ENCODE peak calls at places on chromosomes 6 and 20, in seven cellular contexts. M is astrocyte, E is astrocyte of the spinal cord, O is cardiac fibroblast, Y is ovary, R is GM12865, A is adrenal gland. X is an unnamed sample.

GRCh38 chr6:6885521-6886088 is 222.2 kb upstream of the RREB1 start:
- DNase-seq in R (no peak), A (peak), Y (no peak), O (no peak), E (no peak), M (no peak), X (no peak)

GRCh38 chr6:168024951-168025510 is 27.6 kb downstream of the KIF25 start:
- DNase-seq in O (no peak), R (no peak), E (no peak), Y (no peak), A (no peak), M (no peak), X (no peak)

GRCh38 chr20:62382306-62383198 is 4.4 kb upstream of the RPS21 start:
- DNase-seq in A (peak), R (peak), E (peak), M (peak), O (peak), Y (peak), X (peak)

GRCh38 chr6:129644567-129645015 is 65.4 kb downstream of the ARHGAP18 start:
- DNase-seq in A (no peak), O (peak), Y (no peak), E (peak), M (peak), R (no peak), X (no peak)

GRCh38 chr6:46014511-46015118 is 1.0 kb downstream of the CLIC5 start:
- DNase-seq in O (no peak), Y (no peak), E (peak), M (no peak), R (no peak), A (no peak), X (no peak)

GRCh38 chr20:51639206-51639832 is 96.8 kb upstream of the NFATC2 start:
- DNase-seq in O (peak), M (peak), E (peak), Y (peak), A (peak), R (peak), X (no peak)

GRCh38 chr6:91106083-91106482 is 519.2 kb upstream of the MAP3K7 start:
- DNase-seq in E (no peak), Y (no peak), O (no peak), M (no peak), A (no peak), R (no peak), X (no peak)

GRCh38 chr6:104218132-104218531 is 641.6 kb downstream of the HACE1 start:
- DNase-seq in R (no peak), E (peak), M (peak), O (peak), A (no peak), Y (no peak), X (no peak)

GRCh38 chr20:49928411-49929141 is 7.6 kb upstream of the RNF114 start:
- DNase-seq in A (peak), Y (peak), R (peak), E (peak), M (peak), O (peak), X (peak)

GRCh38 chr6:121849477-121849876 is 414.0 kb downstream of the GJA1 start:
- DNase-seq in O (peak), A (peak), M (peak), Y (peak), E (peak), R (peak), X (peak)

GRCh38 chr6:90105766-90106165 is 190.9 kb downstream of the BACH2 start:
- DNase-seq in A (no peak), M (no peak), R (no peak), O (peak), Y (no peak), E (no peak), X (no peak)

GRCh38 chr20:41149679-41150131 is 12.4 kb downstream of the PLCG1 start:
- DNase-seq in E (peak), O (no peak), Y (no peak), A (no peak), R (no peak), M (peak), X (no peak)

GRCh38 chr20:48827880-48828733 is at the start of gene PREX1:
- DNase-seq in O (peak), Y (peak), E (peak), M (peak), R (peak), A (peak), X (peak)

GRCh38 chr6:13203145-13203544 is 125.2 kb downstream of the TBC1D7 start:
- DNase-seq in R (no peak), O (no peak), Y (no peak), E (no peak), M (no peak), A (no peak), X (no peak)

GRCh38 chr6:155676346-155676745 is 220.7 kb upstream of the NOX3 start:
- DNase-seq in A (no peak), Y (no peak), M (no peak), O (no peak), E (no peak), R (no peak), X (no peak)

GRCh38 chr20:15235799-15236198 is 898.4 kb upstream of the FLRT3 start:
- DNase-seq in E (no peak), O (no peak), M (no peak), Y (no peak), R (no peak), A (no peak), X (no peak)

GRCh38 chr20:37901280-37901666 is 1.7 kb upstream of the VSTM2L start:
- DNase-seq in E (no peak), A (no peak), M (no peak), O (no peak), Y (no peak), R (no peak), X (no peak)

GRCh38 chr20:5788385-5788895 is 38.2 kb downstream of the SHLD1 start:
- DNase-seq in O (peak), Y (peak), A (peak), M (peak), R (peak), E (peak), X (peak)
- TF ChIP-seq CTCF in O (peak), Y (peak), A (peak), M (peak), R (peak), E (peak), X (peak)

GRCh38 chr6:63269470-63269869 is 50.3 kb downstream of the LGSN start:
- DNase-seq in R (peak), E (no peak), Y (no peak), O (no peak), M (no peak), A (no peak), X (peak)

GRCh38 chr6:63268574-63268973 is 51.2 kb downstream of the LGSN start:
- DNase-seq in A (no peak), Y (no peak), E (no peak), O (no peak), R (peak), M (no peak), X (no peak)

GRCh38 chr6:63267828-63268227 is 52.0 kb downstream of the LGSN start:
- DNase-seq in M (no peak), Y (no peak), O (no peak), E (no peak), R (no peak), A (no peak), X (no peak)

GRCh38 chr6:63275953-63276352 is 43.8 kb downstream of the LGSN start:
- DNase-seq in R (no peak), M (no peak), Y (no peak), O (no peak), E (no peak), A (no peak), X (no peak)

GRCh38 chr6:63272397-63272796 is 47.4 kb downstream of the LGSN start:
- DNase-seq in A (no peak), E (peak), R (peak), M (no peak), Y (no peak), O (peak), X (peak)
- TF ChIP-seq CTCF in A (peak), E (no peak), R (peak), M (no peak), Y (no peak), O (peak), X (peak)

DNA sequence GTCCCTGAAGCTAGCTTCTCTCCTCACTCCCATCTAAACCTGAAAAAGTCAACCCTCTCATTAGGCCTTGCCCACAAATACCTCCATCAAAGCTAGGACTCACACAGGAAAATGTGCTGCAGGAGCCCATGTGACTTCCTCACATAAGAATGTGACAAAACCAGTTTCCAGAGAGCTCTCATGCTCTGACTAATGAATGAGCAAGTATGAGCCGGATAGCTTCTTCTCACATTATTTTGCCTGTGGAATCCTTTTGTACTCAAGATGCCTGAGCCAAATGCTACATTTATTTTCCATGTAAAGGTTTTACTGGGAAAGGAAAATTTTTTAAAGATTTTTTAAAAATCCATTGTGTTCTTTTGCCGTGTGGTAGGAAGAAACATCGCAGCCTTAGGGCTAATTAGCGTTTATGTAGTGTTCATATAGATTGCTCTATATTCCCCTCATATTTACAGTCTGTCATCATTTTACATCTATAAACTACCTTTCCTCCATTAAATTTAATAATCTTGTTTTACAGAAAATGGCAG is 68.6 kb upstream of the CCN6 start:
- DNase-seq in Y (no peak), R (no peak), E (peak), A (no peak), M (peak), O (peak), X (no peak)
- TF ChIP-seq CTCF in Y (no peak), R (no peak), E (no peak), A (no peak), M (no peak), O (no peak), X (no peak)

GRCh38 chr6:43723737-43724295 is 36.2 kb upstream of the MRPS18A start:
- DNase-seq in O (peak), R (peak), Y (peak), A (peak), E (peak), M (peak), X (peak)
- TF ChIP-seq CTCF in O (peak), R (peak), Y (no peak), A (peak), E (peak), M (peak), X (peak)

DNA sequence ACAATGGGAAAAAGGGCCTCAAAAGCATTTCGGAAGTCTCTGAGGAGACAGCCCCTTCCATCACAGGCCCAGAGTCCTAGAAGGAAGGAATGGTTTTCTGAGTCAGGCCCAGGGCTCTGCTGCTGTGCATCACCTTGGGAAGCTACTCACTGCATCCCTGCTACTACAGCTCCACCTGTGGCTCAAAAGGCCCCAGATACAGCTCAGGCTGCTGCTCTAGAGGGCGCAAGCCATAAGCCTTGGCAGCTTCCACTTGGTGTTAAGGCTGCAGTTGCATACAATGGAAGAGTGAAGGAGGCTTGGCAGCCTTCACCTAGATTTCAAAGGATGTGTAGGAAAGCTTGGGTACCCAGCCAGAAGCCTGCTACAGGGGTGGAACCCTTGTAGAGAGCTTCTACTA is 54.8 kb downstream of the MEI4 start:
- DNase-seq in E (no peak), M (no peak), Y (no peak), R (no peak), O (no peak), A (no peak), X (no peak)
- TF ChIP-seq CTCF in E (no peak), M (no peak), Y (no peak), R (no peak), O (no peak), A (no peak), X (no peak)

GRCh38 chr20:36548006-36548315 is 6.6 kb downstream of the MYL9 start:
- DNase-seq in E (no peak), R (no peak), Y (no peak), A (peak), O (no peak), M (no peak), X (no peak)
- TF ChIP-seq CTCF in E (peak), R (no peak), Y (no peak), A (peak), O (peak), M (no peak), X (peak)

GRCh38 chr6:43308990-43309477 is 408 bp upstream of the CRIP3 start:
- DNase-seq in R (no peak), Y (no peak), M (no peak), A (no peak), O (no peak), E (no peak), X (no peak)

GRCh38 chr6:43310137-43310536 is 1.5 kb upstream of the CRIP3 start:
- DNase-seq in M (peak), E (no peak), A (no peak), O (no peak), R (no peak), Y (no peak), X (no peak)

GRCh38 chr6:43307451-43308100 is 1.1 kb downstream of the CRIP3 start:
- DNase-seq in A (no peak), Y (no peak), O (no peak), E (no peak), M (no peak), R (no peak), X (no peak)

GRCh38 chr6:43306086-43306485 is 2.5 kb downstream of the CRIP3 start:
- DNase-seq in R (no peak), O (no peak), M (no peak), Y (no peak), A (no peak), E (no peak), X (no peak)

GRCh38 chr6:43308101-43308989 is at the start of gene CRIP3:
- DNase-seq in Y (peak), A (no peak), R (peak), M (no peak), E (no peak), O (peak), X (peak)
- TF ChIP-seq CTCF in Y (no peak), A (no peak), R (peak), M (no peak), E (peak), O (peak), X (peak)

GRCh38 chr6:29071831-29072723 is 15.0 kb downstream of the OR2B3 start:
- DNase-seq in E (peak), M (no peak), R (peak), Y (no peak), O (peak), A (no peak), X (peak)
- TF ChIP-seq CTCF in E (peak), M (peak), R (peak), Y (no peak), O (peak), A (no peak), X (peak)

GRCh38 chr6:143276436-143276835 is 174.1 kb downstream of the ADAT2 start:
- DNase-seq in A (no peak), E (no peak), Y (no peak), R (peak), O (no peak), M (no peak), X (peak)

GRCh38 chr6:143283887-143284640 is 166.4 kb downstream of the ADAT2 start:
- DNase-seq in E (peak), Y (no peak), A (no peak), M (peak), R (no peak), O (peak), X (no peak)

DNA sequence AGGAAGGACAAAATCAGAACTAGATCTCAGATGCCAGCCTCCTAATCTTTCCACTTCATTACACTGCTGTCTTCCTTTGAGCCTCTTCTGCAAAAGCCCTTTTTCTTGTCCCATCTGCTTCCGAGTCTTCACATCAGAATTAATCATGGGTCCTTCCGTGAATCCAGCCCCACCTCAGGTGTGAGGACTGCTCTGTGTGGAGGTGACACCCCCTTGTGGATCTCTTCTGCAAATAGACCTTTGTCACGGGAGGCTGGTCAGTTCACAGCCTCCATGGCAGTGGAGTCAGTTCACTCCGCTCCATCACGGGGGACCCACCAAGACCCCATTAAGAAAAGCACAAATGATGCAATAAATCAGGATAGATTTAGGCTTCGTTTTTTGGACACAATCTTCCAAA is 171.1 kb downstream of the ADAT2 start:
- DNase-seq in O (peak), M (no peak), R (peak), E (peak), A (no peak), Y (no peak), X (peak)
- TF ChIP-seq CTCF in O (peak), M (peak), R (peak), E (peak), A (peak), Y (no peak), X (peak)